ENCODE peak calls at places on chromosome 1, in five cellular contexts. M is AG09309, U is Calu3, W is BJ, K is GM06990. F is an unnamed sample.

GRCh38 chr1:234950598-234950997 is 178.0 kb downstream of the TOMM20 start:
- DNase-seq in W (no peak), M (no peak), K (no peak), U (no peak), F (no peak)

GRCh38 chr1:211647666-211648065 is 27.8 kb downstream of the NEK2 start:
- DNase-seq in M (no peak), K (no peak), U (no peak), W (no peak), F (no peak)

GRCh38 chr1:101587749-101588148 is 350.9 kb downstream of the S1PR1 start:
- DNase-seq in K (no peak), U (peak), M (no peak), W (no peak), F (no peak)

GRCh38 chr1:3924186-3924815 is 24.2 kb upstream of the C1orf174 start:
- DNase-seq in U (no peak), W (no peak), M (no peak), K (no peak), F (no peak)

GRCh38 chr1:214547747-214548146 is 3.7 kb downstream of the PTPN14 start:
- DNase-seq in M (no peak), K (no peak), W (no peak), U (no peak), F (no peak)

GRCh38 chr1:15330028-15330427 is 79.7 kb upstream of the EFHD2 start:
- DNase-seq in W (no peak), U (no peak), M (no peak), K (no peak), F (no peak)

GRCh38 chr1:171251042-171251740 is 2.9 kb downstream of the FMO1 start:
- DNase-seq in M (no peak), W (no peak), K (no peak), U (peak), F (no peak)

GRCh38 chr1:102799496-102799895 is 308.8 kb downstream of the COL11A1 start:
- DNase-seq in W (no peak), K (no peak), U (no peak), M (peak), F (no peak)

GRCh38 chr1:2326524-2326923 is 64.8 kb downstream of the MORN1 start:
- DNase-seq in U (no peak), W (no peak), K (no peak), M (no peak), F (no peak)

GRCh38 chr1:191398551-191398950 is 759.7 kb upstream of the RGS18 start:
- DNase-seq in W (no peak), K (no peak), M (no peak), U (no peak), F (no peak)

GRCh38 chr1:214544791-214545190 is 6.6 kb downstream of the PTPN14 start:
- DNase-seq in K (no peak), W (no peak), U (no peak), M (no peak), F (no peak)

GRCh38 chr1:170415734-170416372 is 116.1 kb upstream of the GORAB start:
- DNase-seq in U (no peak), M (peak), K (no peak), W (no peak), F (no peak)

GRCh38 chr1:23643668-23644554 is 47.7 kb upstream of the RPL11 start:
- DNase-seq in M (no peak), U (no peak), K (no peak), W (no peak), F (no peak)

GRCh38 chr1:59880001-59880400 is 46.6 kb downstream of the CYP2J2 start:
- DNase-seq in U (no peak), W (no peak), M (no peak), K (no peak), F (no peak)

GRCh38 chr1:23444104-23444533 is 19.6 kb upstream of the TCEA3 start:
- DNase-seq in M (peak), U (no peak), W (peak), K (no peak), F (no peak)

GRCh38 chr1:8879348-8880067 is 1.0 kb upstream of the ENO1 start:
- DNase-seq in M (no peak), U (no peak), K (no peak), W (no peak), F (no peak)
- TF ChIP-seq CTCF in M (no peak), U (no peak), K (peak), W (peak), F (peak)

GRCh38 chr1:207993477-207994445 is 82.8 kb upstream of the CD34 start:
- DNase-seq in M (no peak), K (no peak), U (peak), W (no peak), F (no peak)
- TF ChIP-seq CTCF in M (peak), K (peak), U (peak), W (peak), F (peak)

GRCh38 chr1:94854458-94855306 is 34.5 kb downstream of the SLC44A3 start:
- DNase-seq in M (peak), K (peak), U (peak), W (no peak), F (peak)

GRCh38 chr1:94851571-94851970 is 31.4 kb downstream of the SLC44A3 start:
- DNase-seq in M (no peak), W (no peak), K (no peak), U (no peak), F (no peak)

GRCh38 chr1:94856004-94856403 is 35.8 kb downstream of the SLC44A3 start:
- DNase-seq in U (no peak), K (no peak), M (no peak), W (no peak), F (no peak)

GRCh38 chr1:94855307-94855700 is 35.1 kb downstream of the SLC44A3 start:
- DNase-seq in K (no peak), U (no peak), M (no peak), W (no peak), F (no peak)

GRCh38 chr1:94852758-94853157 is 32.6 kb downstream of the SLC44A3 start:
- DNase-seq in K (no peak), M (no peak), W (no peak), U (no peak), F (no peak)
- TF ChIP-seq CTCF in K (no peak), M (peak), W (peak), U (no peak), F (no peak)

DNA sequence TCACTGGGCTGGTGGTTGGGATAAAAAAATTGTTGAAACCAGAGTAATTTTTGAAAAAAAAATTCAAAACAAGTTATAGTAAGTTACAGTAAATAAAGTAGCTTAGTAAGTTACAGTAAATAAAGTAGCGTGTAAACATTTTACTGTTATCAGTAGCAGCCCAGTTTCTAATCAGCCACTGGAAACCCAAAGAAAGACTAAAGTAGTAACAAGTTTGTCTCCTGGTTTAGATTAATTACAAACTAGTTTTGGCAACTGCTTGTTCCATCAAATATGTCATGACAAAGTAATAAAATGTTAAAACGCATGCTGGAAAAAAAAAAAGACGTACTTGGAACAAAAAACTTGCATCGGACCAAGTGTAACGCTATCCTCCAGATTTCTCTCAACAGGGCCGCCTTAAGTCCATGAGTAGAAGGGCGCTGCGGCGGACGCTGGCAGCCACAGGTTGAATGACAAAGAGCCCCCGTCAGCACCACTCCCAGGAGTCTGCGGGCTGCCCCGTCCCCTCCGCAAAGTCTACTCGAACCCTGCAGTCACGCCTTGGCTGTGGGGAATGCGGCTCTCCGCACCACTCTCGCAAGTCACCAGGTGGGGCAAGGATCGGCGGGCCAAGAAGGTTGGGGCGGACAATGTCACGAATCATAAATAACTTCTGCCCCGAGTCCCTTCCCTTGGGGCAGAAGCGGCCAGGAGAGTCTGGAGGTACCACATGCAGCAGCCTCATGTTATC is 885 bp downstream of the SLC16A1 start:
- DNase-seq in W (peak), U (peak), M (no peak), K (peak), F (peak)
- TF ChIP-seq CTCF in W (no peak), U (no peak), M (no peak), K (no peak), F (no peak)